ENCODE peak calls at places on chromosomes 7 and 10, in four cellular contexts. One of them, this sample, is unnamed.
A peak's percentile ranks its signal among the peaks of the same experiment; 100 is the strongest.

GRCh38 chr7:31066516-31067130 is 14.5 kb downstream of the ADCYAP1R1 start:
- DNase-seq in left lung: peak; percentile 13
- DNase-seq in lower lobe of right lung: no peak
- DNase-seq in neuronal stem cell: no peak
- DNase-seq in this sample: peak; percentile 50

GRCh38 chr10:95814011-95814727 is 58.2 kb downstream of the ENTPD1 start:
- DNase-seq in lower lobe of right lung: no peak
- DNase-seq in left lung: no peak
- DNase-seq in neuronal stem cell: no peak
- DNase-seq in this sample: no peak

GRCh38 chr7:75628055-75628454 is 110.7 kb downstream of the HIP1 start:
- DNase-seq in left lung: no peak
- DNase-seq in lower lobe of right lung: no peak
- DNase-seq in neuronal stem cell: no peak
- DNase-seq in this sample: no peak

GRCh38 chr10:44352316-44353127 is 32.4 kb downstream of the CXCL12 start:
- DNase-seq in lower lobe of right lung: no peak
- DNase-seq in left lung: no peak
- DNase-seq in neuronal stem cell: no peak
- DNase-seq in this sample: peak; percentile 61

GRCh38 chr10:108421256-108421655 is 1256.8 kb upstream of the SORCS1 start:
- DNase-seq in lower lobe of right lung: no peak
- DNase-seq in neuronal stem cell: no peak
- DNase-seq in left lung: no peak
- DNase-seq in this sample: no peak

GRCh38 chr10:115985696-115986095 is 287.3 kb downstream of the GFRA1 start:
- DNase-seq in neuronal stem cell: no peak
- DNase-seq in lower lobe of right lung: no peak
- DNase-seq in left lung: no peak
- DNase-seq in this sample: no peak

GRCh38 chr7:29480456-29480855 is 83.2 kb upstream of the PRR15 start:
- DNase-seq in neuronal stem cell: no peak
- DNase-seq in lower lobe of right lung: no peak
- DNase-seq in left lung: no peak
- DNase-seq in this sample: no peak

GRCh38 chr7:129665013-129665401 is 53.5 kb downstream of the NRF1 start:
- DNase-seq in neuronal stem cell: no peak
- DNase-seq in lower lobe of right lung: no peak
- DNase-seq in left lung: no peak
- DNase-seq in this sample: no peak

GRCh38 chr10:20978617-20979016 is 81.5 kb upstream of the NEBL start:
- DNase-seq in left lung: no peak
- DNase-seq in neuronal stem cell: no peak
- DNase-seq in lower lobe of right lung: no peak
- DNase-seq in this sample: no peak

GRCh38 chr7:55794527-55794926 is 68.0 kb downstream of the SEPTIN14 start:
- DNase-seq in left lung: no peak
- DNase-seq in neuronal stem cell: no peak
- DNase-seq in lower lobe of right lung: no peak
- DNase-seq in this sample: no peak

GRCh38 chr7:99109108-99110051 is 34.5 kb downstream of the SMURF1 start:
- DNase-seq in lower lobe of right lung: no peak
- DNase-seq in neuronal stem cell: no peak
- DNase-seq in left lung: peak; percentile 62
- DNase-seq in this sample: no peak

GRCh38 chr7:85004402-85004801 is 182.5 kb downstream of the SEMA3D start:
- DNase-seq in neuronal stem cell: no peak
- DNase-seq in left lung: no peak
- DNase-seq in lower lobe of right lung: no peak
- DNase-seq in this sample: no peak

GRCh38 chr10:75107756-75108683 is 3.4 kb upstream of the SAMD8 start:
- DNase-seq in left lung: no peak
- DNase-seq in lower lobe of right lung: no peak
- DNase-seq in neuronal stem cell: no peak
- DNase-seq in this sample: no peak

GRCh38 chr10:47331491-47331890 is 9.2 kb downstream of the GDF2 start:
- DNase-seq in neuronal stem cell: no peak
- DNase-seq in left lung: peak; percentile 42
- DNase-seq in lower lobe of right lung: no peak
- DNase-seq in this sample: peak; percentile 44
- H3K27ac ChIP-seq in neuronal stem cell: no peak overlapping the region
- H3K27ac ChIP-seq in left lung: no peak overlapping the region
- H3K27ac ChIP-seq in lower lobe of right lung: no peak overlapping the region
- H3K27ac ChIP-seq in this sample: no peak overlapping the region

GRCh38 chr10:71722849-71723248 is 3.3 kb upstream of the C10orf105 start:
- DNase-seq in lower lobe of right lung: no peak
- DNase-seq in neuronal stem cell: no peak
- DNase-seq in left lung: no peak
- DNase-seq in this sample: no peak

GRCh38 chr10:71720304-71720672 is 710 bp upstream of the C10orf105 start:
- DNase-seq in lower lobe of right lung: no peak
- DNase-seq in left lung: no peak
- DNase-seq in neuronal stem cell: no peak
- DNase-seq in this sample: no peak

GRCh38 chr10:71719464-71720303 is at the start of gene C10orf105:
- DNase-seq in lower lobe of right lung: no peak
- DNase-seq in left lung: no peak
- DNase-seq in neuronal stem cell: no peak
- DNase-seq in this sample: no peak

GRCh38 chr10:71723301-71723700 is 3.7 kb upstream of the C10orf105 start:
- DNase-seq in left lung: no peak
- DNase-seq in neuronal stem cell: no peak
- DNase-seq in lower lobe of right lung: no peak
- DNase-seq in this sample: no peak

GRCh38 chr10:71721313-71721712 is 1.7 kb upstream of the C10orf105 start:
- DNase-seq in neuronal stem cell: no peak
- DNase-seq in lower lobe of right lung: no peak
- DNase-seq in left lung: no peak
- DNase-seq in this sample: no peak
- H3K4me1 ChIP-seq in neuronal stem cell: peaks cover 15% of the 10 kb centered on the region
- H3K4me1 ChIP-seq in lower lobe of right lung: peaks cover 39% of the 10 kb centered on the region
- H3K4me1 ChIP-seq in left lung: peaks cover 5% of the 10 kb centered on the region
- H3K4me1 ChIP-seq in this sample: peaks cover 20% of the 10 kb centered on the region

GRCh38 chr10:119284679-119285096 is 77.3 kb downstream of the GRK5 start:
- DNase-seq in left lung: no peak
- DNase-seq in neuronal stem cell: no peak
- DNase-seq in lower lobe of right lung: peak; percentile 30
- DNase-seq in this sample: no peak
- H3K27ac ChIP-seq in left lung: no peak overlapping the region
- H3K27ac ChIP-seq in neuronal stem cell: no peak overlapping the region
- H3K27ac ChIP-seq in lower lobe of right lung: peak overlapping the region; percentile 34
- H3K27ac ChIP-seq in this sample: no peak overlapping the region

GRCh38 chr7:157121184-157121715 is 17.5 kb upstream of the UBE3C start:
- DNase-seq in left lung: no peak
- DNase-seq in lower lobe of right lung: no peak
- DNase-seq in neuronal stem cell: no peak
- DNase-seq in this sample: no peak
- H3K4me1 ChIP-seq in left lung: no peaks in the 10 kb centered on the region
- H3K4me1 ChIP-seq in lower lobe of right lung: no peaks in the 10 kb centered on the region
- H3K4me1 ChIP-seq in neuronal stem cell: peaks cover 8% of the 10 kb centered on the region
- H3K4me1 ChIP-seq in this sample: no peaks in the 10 kb centered on the region

GRCh38 chr10:79333513-79333912 is 13.8 kb upstream of the PPIF start:
- DNase-seq in lower lobe of right lung: no peak
- DNase-seq in neuronal stem cell: no peak
- DNase-seq in left lung: no peak
- DNase-seq in this sample: no peak
- H3K27ac ChIP-seq in lower lobe of right lung: no peak overlapping the region
- H3K27ac ChIP-seq in neuronal stem cell: no peak overlapping the region
- H3K27ac ChIP-seq in left lung: no peak overlapping the region
- H3K27ac ChIP-seq in this sample: no peak overlapping the region

GRCh38 chr7:135743907-135744789 is 4.5 kb downstream of the FAM180A start:
- DNase-seq in neuronal stem cell: no peak
- DNase-seq in lower lobe of right lung: no peak
- DNase-seq in left lung: no peak
- DNase-seq in this sample: no peak

GRCh38 chr7:135742371-135742770 is 6.2 kb downstream of the FAM180A start:
- DNase-seq in lower lobe of right lung: no peak
- DNase-seq in neuronal stem cell: no peak
- DNase-seq in left lung: no peak
- DNase-seq in this sample: no peak

GRCh38 chr7:135745702-135746312 is 2.8 kb downstream of the FAM180A start:
- DNase-seq in lower lobe of right lung: no peak
- DNase-seq in left lung: no peak
- DNase-seq in neuronal stem cell: no peak
- DNase-seq in this sample: no peak

GRCh38 chr7:135747366-135747765 is 1.2 kb downstream of the FAM180A start:
- DNase-seq in neuronal stem cell: no peak
- DNase-seq in lower lobe of right lung: no peak
- DNase-seq in left lung: no peak
- DNase-seq in this sample: no peak

DNA sequence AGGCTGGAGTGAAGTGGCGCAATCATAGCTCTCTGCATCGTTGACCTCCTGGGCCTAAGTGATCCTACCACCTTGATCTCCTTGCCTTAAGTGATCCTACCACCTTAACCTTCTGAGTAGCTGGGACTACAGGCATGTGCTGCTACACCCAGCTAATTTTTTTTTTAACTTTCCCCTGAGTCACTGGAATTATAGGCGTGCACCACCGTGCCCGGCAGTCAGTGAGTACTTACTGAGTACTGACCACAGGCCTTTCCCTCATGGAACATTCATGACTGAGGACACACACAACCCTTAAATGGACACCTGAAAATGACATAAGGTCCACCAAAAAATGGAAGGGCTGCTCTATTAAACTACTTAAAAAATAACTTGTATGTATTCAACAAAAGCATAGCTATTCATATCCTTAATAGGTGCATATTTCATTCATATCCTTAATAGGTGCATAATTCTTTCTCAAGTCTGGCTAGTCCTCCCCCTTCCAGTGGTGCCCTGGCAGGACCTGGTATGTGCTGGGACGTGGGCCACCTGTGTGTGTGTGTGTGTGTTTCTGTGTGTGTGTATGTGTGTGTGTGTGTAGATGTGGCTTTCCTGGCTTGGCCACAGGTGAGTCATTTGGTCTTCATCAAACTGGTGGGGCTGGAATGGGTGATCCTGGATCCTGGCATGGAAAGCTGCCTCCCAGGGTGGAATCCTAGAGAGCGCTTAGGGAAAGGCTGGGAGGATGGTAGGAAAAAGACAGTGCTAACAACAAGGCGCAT is 3.5 kb downstream of the FAM180A start:
- DNase-seq in lower lobe of right lung: no peak
- DNase-seq in neuronal stem cell: no peak
- DNase-seq in left lung: no peak
- DNase-seq in this sample: no peak
- H3K4me1 ChIP-seq in lower lobe of right lung: no peaks in the 10 kb centered on the region
- H3K4me1 ChIP-seq in neuronal stem cell: peaks cover 4% of the 10 kb centered on the region
- H3K4me1 ChIP-seq in left lung: peaks cover 5% of the 10 kb centered on the region
- H3K4me1 ChIP-seq in this sample: peaks cover 5% of the 10 kb centered on the region